ENCODE peak calls at places on chromosomes 7 and 10, in six cellular contexts. U is trophoblast cell, J is IMR-90, W is mesendoderm, O is neuronal stem cell, X is H9. F is an unnamed sample.

GRCh38 chr7:41188163-41189130 is 514.4 kb downstream of the INHBA start:
- DNase-seq in U (peak), J (peak), W (peak), O (no peak), X (no peak), F (no peak)

GRCh38 chr7:39952791-39953190 is 2.7 kb downstream of the CDK13 start:
- DNase-seq in U (peak), J (peak), W (no peak), O (no peak), X (no peak), F (no peak)

GRCh38 chr10:86261933-86262665 is 104.5 kb downstream of the GRID1 start:
- DNase-seq in U (peak), J (no peak), W (peak), O (no peak), X (peak), F (peak)

GRCh38 chr10:109773818-109774440 is 149.4 kb downstream of the XPNPEP1 start:
- DNase-seq in U (peak), J (peak), W (peak), O (peak), X (no peak), F (no peak)

GRCh38 chr10:33476757-33477273 is 142.3 kb upstream of the NRP1 start:
- DNase-seq in U (no peak), J (no peak), W (no peak), O (no peak), X (no peak), F (no peak)

GRCh38 chr7:28782362-28782761 is 175.8 kb downstream of the TRIL start:
- DNase-seq in U (no peak), J (no peak), W (no peak), O (no peak), X (no peak), F (no peak)

GRCh38 chr10:29608062-29608461 is 26.7 kb downstream of the SVIL start:
- DNase-seq in U (no peak), J (no peak), W (no peak), O (no peak), X (no peak), F (no peak)

GRCh38 chr7:83819911-83820310 is 171.0 kb upstream of the SEMA3E start:
- DNase-seq in U (no peak), J (no peak), W (peak), O (no peak), X (peak), F (no peak)

GRCh38 chr10:117071293-117072050 is 66.5 kb upstream of the SHTN1 start:
- DNase-seq in U (peak), J (no peak), W (no peak), O (no peak), X (no peak), F (no peak)

GRCh38 chr7:70299447-70299807 is 701.2 kb downstream of the AUTS2 start:
- DNase-seq in U (no peak), J (no peak), W (no peak), O (no peak), X (no peak), F (no peak)

GRCh38 chr7:87347207-87347606 is 1.7 kb downstream of the CROT start:
- DNase-seq in U (no peak), J (no peak), W (no peak), O (no peak), X (no peak), F (no peak)

GRCh38 chr7:57646901-57647246 is 196.9 kb downstream of the ZNF716 start:
- DNase-seq in U (no peak), J (no peak), W (no peak), O (no peak), X (no peak), F (no peak)

GRCh38 chr10:72730462-72730861 is 38.5 kb downstream of the MCU start:
- DNase-seq in U (peak), J (peak), W (no peak), O (no peak), X (no peak), F (no peak)

GRCh38 chr10:48626986-48627731 is 22.3 kb upstream of the ARHGAP22 start:
- DNase-seq in U (no peak), J (no peak), W (no peak), O (no peak), X (no peak), F (no peak)

GRCh38 chr10:63297941-63298340 is 164.8 kb downstream of the NRBF2 start:
- DNase-seq in U (no peak), J (no peak), W (no peak), O (no peak), X (peak), F (no peak)

GRCh38 chr7:16747095-16747494 is 6.5 kb upstream of the TSPAN13 start:
- DNase-seq in U (no peak), J (no peak), W (no peak), O (no peak), X (no peak), F (no peak)

GRCh38 chr10:87603196-87603595 is 56.5 kb upstream of the PAPSS2 start:
- DNase-seq in U (no peak), J (no peak), W (no peak), O (no peak), X (no peak), F (no peak)

GRCh38 chr7:86006909-86007308 is 636.8 kb upstream of the GRM3 start:
- DNase-seq in U (no peak), J (no peak), W (no peak), O (no peak), X (no peak), F (no peak)

GRCh38 chr10:123573236-123574147 is 92.7 kb upstream of the GPR26 start:
- DNase-seq in U (peak), J (no peak), W (peak), O (peak), X (peak), F (peak)

GRCh38 chr7:127879942-127880341 is 151.3 kb downstream of the LRRC4 start:
- DNase-seq in U (peak), J (no peak), W (no peak), O (no peak), X (no peak), F (no peak)

GRCh38 chr10:88216976-88217375 is 353.6 kb downstream of the PTEN start:
- DNase-seq in U (no peak), J (no peak), W (peak), O (no peak), X (no peak), F (no peak)

GRCh38 chr10:60977161-60978128 is 33.5 kb upstream of the RHOBTB1 start:
- DNase-seq in U (no peak), J (no peak), W (no peak), O (no peak), X (no peak), F (no peak)

GRCh38 chr7:17844514-17845196 is 95.6 kb downstream of the SNX13 start:
- DNase-seq in U (peak), J (peak), W (peak), O (no peak), X (no peak), F (no peak)

GRCh38 chr10:46557319-46558140 is 1.1 kb upstream of the GPRIN2 start:
- DNase-seq in U (no peak), J (no peak), W (no peak), O (no peak), X (peak), F (peak)

GRCh38 chr7:1920886-1921285 is 250.8 kb downstream of the ELFN1 start:
- DNase-seq in U (no peak), J (no peak), W (no peak), O (no peak), X (no peak), F (no peak)

GRCh38 chr10:62047240-62047897 is 145.9 kb downstream of the ARID5B start:
- DNase-seq in U (no peak), J (peak), W (no peak), O (no peak), X (no peak), F (no peak)

GRCh38 chr10:47414752-47415519 is 30.8 kb upstream of the ZNF488 start:
- DNase-seq in U (no peak), J (no peak), W (no peak), O (no peak), X (no peak), F (no peak)

GRCh38 chr10:22573820-22574569 is 140.4 kb downstream of the PIP4K2A start:
- DNase-seq in U (peak), J (peak), W (peak), O (no peak), X (no peak), F (no peak)

GRCh38 chr10:24383681-24384106 is 174.8 kb downstream of the KIAA1217 start:
- DNase-seq in U (peak), J (peak), W (peak), O (no peak), X (peak), F (peak)

GRCh38 chr7:67653856-67654442 is 657.3 kb downstream of the TYW1 start:
- DNase-seq in U (no peak), J (no peak), W (no peak), O (no peak), X (no peak), F (no peak)

GRCh38 chr7:123763191-123763661 is 14.4 kb upstream of the WASL start:
- DNase-seq in U (peak), J (no peak), W (no peak), O (no peak), X (no peak), F (no peak)

GRCh38 chr7:64628721-64629120 is 37.2 kb upstream of the ZNF107 start:
- DNase-seq in U (peak), J (no peak), W (no peak), O (no peak), X (no peak), F (no peak)

DNA sequence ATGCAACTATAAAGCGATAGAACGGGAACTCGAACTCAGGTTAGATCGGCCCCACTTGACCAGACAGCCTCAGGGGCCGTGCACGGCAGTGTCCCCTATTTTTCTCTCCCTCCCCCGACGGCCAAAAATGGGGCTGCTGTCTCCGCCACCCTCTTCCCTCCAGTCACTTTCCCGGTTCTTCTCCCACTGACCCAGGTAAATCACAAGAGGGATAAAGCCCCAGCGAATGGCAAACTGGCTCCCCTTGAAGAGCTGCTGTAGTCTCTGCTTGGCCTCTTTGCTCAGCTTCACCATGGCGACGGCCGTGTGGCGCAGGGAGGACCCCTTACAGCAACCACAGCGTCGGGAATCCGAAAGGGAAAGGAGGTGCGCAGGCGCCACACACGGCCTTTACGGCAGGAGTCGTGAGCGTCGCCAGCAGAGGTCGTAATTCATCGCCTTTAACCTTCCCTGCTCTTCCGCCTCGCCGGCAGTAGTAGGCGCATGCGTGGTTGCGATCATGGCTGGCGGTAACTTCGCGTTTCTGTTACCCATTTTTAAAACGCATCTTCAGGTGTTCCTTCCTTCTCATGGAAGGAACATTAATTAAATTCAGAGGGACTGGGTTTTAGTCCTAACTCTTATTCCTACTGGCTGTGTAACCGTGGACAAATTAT is at the start of gene TOMM7:
- DNase-seq in U (peak), J (peak), W (peak), O (peak), X (peak), F (peak)
- H3K4ac ChIP-seq in U (peak), J (peak), W (peak), O (no peak), X (no peak), F (peak)

DNA sequence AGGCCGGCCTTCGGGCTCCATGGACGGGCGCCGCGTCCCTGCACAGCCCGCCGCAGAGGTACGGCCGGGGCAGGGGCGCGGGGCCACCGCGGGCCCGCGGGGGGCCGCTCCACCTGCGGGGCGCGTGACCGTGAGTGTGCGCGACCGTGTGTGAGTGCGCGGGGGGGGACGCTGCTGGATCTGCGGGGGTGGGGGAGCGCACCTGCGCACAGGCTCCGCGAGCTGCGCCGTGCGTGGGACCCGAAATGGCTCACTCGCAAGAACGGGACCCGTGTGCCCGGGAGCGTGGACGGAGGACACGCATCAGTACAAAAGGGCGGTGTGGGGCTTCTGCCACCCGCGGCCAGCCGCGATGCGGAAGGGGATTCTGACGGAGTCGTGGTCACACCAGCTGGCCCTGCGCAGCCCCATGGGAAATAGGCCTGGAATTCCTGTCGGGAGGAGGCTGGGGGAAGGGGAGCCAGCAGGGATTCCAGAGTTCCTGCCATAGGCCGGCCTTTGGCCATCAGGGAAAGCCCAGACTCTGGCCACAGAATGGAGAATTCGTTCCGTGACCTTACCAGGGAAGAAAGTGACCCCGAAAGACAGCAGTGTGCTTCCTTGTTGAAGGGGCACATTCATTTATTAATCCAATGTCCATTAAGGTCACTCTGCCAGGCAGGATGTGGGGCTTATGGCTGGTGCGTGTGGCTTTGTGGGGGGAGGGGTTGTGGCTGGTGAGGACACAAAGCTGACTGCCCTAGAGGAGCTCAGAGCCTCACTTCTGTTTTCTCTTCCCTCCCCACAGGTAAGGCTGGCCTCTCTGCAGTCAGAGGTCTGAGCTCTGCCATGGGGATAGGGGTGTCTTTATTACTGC is 490 bp downstream of the REPIN1 start:
- DNase-seq in U (peak), J (peak), W (peak), O (peak), X (peak), F (no peak)
- H3K4ac ChIP-seq in U (peak), J (peak), W (peak), O (peak), X (no peak), F (peak)

GRCh38 chr10:122113161-122113944 is 124.4 kb downstream of the TACC2 start:
- DNase-seq in U (peak), J (peak), W (peak), O (peak), X (peak), F (no peak)
- H3K4ac ChIP-seq in U (peak), J (peak), W (peak), O (no peak), X (no peak), F (no peak)

GRCh38 chr10:124650263-124650662 is 93.9 kb downstream of the FAM53B start:
- DNase-seq in U (no peak), J (no peak), W (no peak), O (no peak), X (no peak), F (no peak)

GRCh38 chr10:124652200-124652599 is 92.0 kb downstream of the FAM53B start:
- DNase-seq in U (no peak), J (no peak), W (no peak), O (no peak), X (no peak), F (no peak)

GRCh38 chr10:124652701-124653100 is 91.5 kb downstream of the FAM53B start:
- DNase-seq in U (peak), J (no peak), W (no peak), O (no peak), X (no peak), F (no peak)

GRCh38 chr10:124650820-124651401 is 93.3 kb downstream of the FAM53B start:
- DNase-seq in U (no peak), J (no peak), W (no peak), O (no peak), X (no peak), F (no peak)

DNA sequence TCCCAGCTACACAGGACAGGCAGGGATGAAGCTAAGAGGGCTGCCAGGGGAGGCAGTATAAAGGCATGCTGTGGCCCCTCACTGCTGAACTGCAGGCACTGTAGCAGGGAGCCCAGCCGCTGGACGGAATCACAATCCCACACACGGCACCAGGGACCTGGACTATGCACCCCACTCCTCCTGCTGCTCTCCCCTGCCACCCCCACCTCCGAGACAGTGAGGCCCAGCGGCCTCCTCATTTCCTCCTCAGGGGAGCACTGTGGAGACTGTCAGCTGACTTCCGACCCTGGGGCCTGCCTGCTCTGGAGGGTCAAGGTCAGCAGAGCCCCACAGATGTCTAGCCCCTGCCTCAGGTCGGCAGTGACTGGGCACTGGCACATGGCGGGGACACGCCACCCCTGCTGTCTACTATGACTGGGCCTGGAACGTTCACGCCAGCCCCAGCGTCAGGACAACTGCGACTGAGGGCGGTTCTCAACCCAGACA is 92.7 kb downstream of the FAM53B start:
- DNase-seq in U (no peak), J (no peak), W (no peak), O (no peak), X (no peak), F (no peak)
- H3K4ac ChIP-seq in U (no peak), J (no peak), W (no peak), O (no peak), X (no peak), F (peak)

DNA sequence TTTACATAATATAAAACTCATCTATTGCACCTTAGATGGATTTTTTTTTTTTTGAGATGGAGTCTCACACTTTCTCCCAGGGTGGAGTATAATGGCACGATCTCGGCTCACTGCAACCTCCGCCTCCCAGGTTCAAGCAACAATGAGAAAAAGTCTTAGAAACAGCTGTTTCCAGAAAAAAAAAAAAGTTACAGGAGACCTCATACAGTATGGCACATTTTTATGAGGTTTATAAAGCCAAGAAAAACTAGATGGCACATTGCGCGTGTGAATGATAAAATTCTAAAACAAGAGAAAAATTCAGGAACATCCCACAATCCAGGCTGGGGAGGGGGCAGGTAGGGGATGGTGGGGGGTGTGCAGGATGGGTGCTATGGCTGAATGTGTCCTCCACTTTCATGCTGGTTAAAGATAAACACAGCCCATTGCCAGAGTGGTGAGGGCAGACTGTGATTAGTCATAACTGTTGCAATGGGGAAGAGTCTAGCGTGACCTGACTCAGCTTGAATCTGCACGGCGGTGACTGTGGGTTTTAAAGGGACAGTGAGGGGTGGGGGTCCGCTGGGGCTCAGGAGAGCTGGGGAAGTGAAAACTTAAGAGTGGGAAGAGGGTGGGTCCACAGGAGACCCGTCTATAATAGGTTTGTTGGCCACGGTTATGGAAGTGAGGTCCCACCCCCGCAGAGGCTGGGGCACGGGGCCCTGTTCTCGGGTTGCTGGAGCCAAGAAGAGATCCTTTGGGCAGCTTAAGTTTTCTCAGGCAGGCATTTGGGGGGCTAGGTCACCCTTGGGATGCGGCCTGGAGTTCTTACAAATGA is 11.9 kb upstream of the LRRC27 start:
- DNase-seq in U (peak), J (peak), W (no peak), O (no peak), X (no peak), F (no peak)
- H3K4ac ChIP-seq in U (no peak), J (peak), W (no peak), O (no peak), X (no peak), F (no peak)

DNA sequence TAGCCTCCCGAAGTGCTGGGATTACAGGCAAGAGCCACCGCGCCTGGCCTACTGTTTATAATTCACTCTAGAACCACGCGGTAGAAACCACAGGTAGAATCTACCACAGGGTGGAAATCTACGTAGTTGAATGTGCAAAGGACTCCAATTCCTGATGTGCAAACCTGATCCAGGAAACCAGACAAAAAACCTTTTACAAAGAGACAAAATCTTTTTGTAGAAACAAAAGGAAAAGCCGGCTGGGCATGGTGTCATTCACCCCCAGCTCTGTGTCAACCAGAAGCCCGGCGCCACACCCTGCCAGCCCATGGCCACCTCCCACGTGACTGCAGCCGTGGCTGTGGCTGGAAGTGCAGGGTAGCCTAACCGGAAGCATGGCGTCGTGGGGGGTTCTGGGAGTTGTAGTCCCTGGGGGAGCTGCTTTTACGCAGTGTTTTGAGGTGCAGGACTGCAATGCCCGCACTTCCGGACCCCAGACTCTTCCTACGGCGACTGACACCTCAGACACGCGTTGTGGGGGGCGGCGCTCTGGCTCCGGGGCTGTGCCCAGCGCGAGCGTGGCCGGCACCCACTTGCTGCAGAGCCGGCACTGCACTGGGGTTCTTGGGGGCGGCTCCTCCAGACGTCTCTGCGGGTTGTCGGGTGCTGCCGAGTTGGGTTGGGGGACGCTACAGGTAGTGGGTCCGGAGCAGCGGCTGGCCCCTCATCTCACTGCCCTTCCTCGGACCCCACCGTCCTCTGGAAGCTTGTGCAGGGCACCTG is 41.5 kb upstream of the RNF216 start:
- DNase-seq in U (peak), J (peak), W (peak), O (peak), X (peak), F (peak)
- H3K4ac ChIP-seq in U (no peak), J (peak), W (peak), O (no peak), X (no peak), F (no peak)

GRCh38 chr7:103843689-103844480 is 145.6 kb downstream of the RELN start:
- DNase-seq in U (no peak), J (no peak), W (peak), O (no peak), X (no peak), F (no peak)
- H3K4ac ChIP-seq in U (no peak), J (no peak), W (no peak), O (no peak), X (no peak), F (no peak)

F was measured in H1.